ENCODE peak calls at places on chromosomes 11 and 22, in six cellular contexts. T is GM12878, S is HepG2, K is HCT116, V is upper lobe of left lung, X is A549. R is an unnamed sample. For H3K4me1, the result is how much of the 10 kb centered on the place peaks cover.

GRCh38 chr11:66652651-66653050 is 14.1 kb downstream of the RBM4 start:
- ATAC-seq in T (no peak), S (peak), K (no peak), V (no peak), X (peak), R (no peak)

GRCh38 chr22:37030560-37031281 is 11.2 kb downstream of the MPST start:
- ATAC-seq in T (peak), S (no peak), K (peak), V (no peak), X (no peak), R (no peak)

GRCh38 chr11:97349201-97349600 is 959.4 kb downstream of the JRKL start:
- ATAC-seq in T (no peak), S (no peak), K (no peak), V (no peak), X (no peak), R (no peak)

GRCh38 chr11:132549571-132549970 is 982.7 kb downstream of the OPCML start:
- ATAC-seq in T (no peak), S (no peak), K (no peak), V (no peak), X (no peak), R (no peak)

GRCh38 chr22:40671796-40672360 is 7.4 kb upstream of the MCHR1 start:
- ATAC-seq in T (no peak), S (no peak), K (no peak), V (no peak), X (no peak), R (no peak)

GRCh38 chr11:76321820-76322524 is 59.0 kb downstream of the THAP12 start:
- ATAC-seq in T (no peak), S (no peak), K (no peak), V (no peak), X (no peak), R (no peak)

GRCh38 chr11:112735470-112735869 is 225.8 kb upstream of the NCAM1 start:
- ATAC-seq in T (peak), S (no peak), K (no peak), V (no peak), X (no peak), R (no peak)

GRCh38 chr11:35864131-35864530 is 79.7 kb upstream of the LDLRAD3 start:
- ATAC-seq in T (no peak), S (no peak), K (no peak), V (no peak), X (no peak), R (no peak)

GRCh38 chr11:304915-305833 is 2.4 kb upstream of the IFITM2 start:
- ATAC-seq in T (peak), S (no peak), K (peak), V (no peak), X (peak), R (peak)

GRCh38 chr11:86495341-86495740 is 120.7 kb downstream of the CCDC81 start:
- ATAC-seq in T (no peak), S (no peak), K (no peak), V (no peak), X (no peak), R (no peak)

GRCh38 chr11:67024966-67025365 is 2.0 kb downstream of the SYT12 start:
- ATAC-seq in T (no peak), S (no peak), K (no peak), V (no peak), X (no peak), R (no peak)

GRCh38 chr11:88315981-88316441 is 21.5 kb downstream of the CTSC start:
- ATAC-seq in T (no peak), S (no peak), K (no peak), V (no peak), X (no peak), R (no peak)

GRCh38 chr11:124935548-124936514 is at the start of gene HEPACAM:
- ATAC-seq in T (no peak), S (peak), K (no peak), V (no peak), X (no peak), R (no peak)

GRCh38 chr22:35205956-35206355 is 51.3 kb upstream of the HMGXB4 start:
- ATAC-seq in T (no peak), S (no peak), K (no peak), V (no peak), X (peak), R (no peak)

GRCh38 chr11:30545507-30545906 is 40.6 kb downstream of the MPPED2 start:
- ATAC-seq in T (no peak), S (peak), K (no peak), V (peak), X (no peak), R (no peak)

GRCh38 chr11:30553521-30554110 is 32.5 kb downstream of the MPPED2 start:
- ATAC-seq in T (no peak), S (no peak), K (no peak), V (no peak), X (no peak), R (no peak)

GRCh38 chr11:30546334-30546733 is 39.8 kb downstream of the MPPED2 start:
- ATAC-seq in T (no peak), S (no peak), K (no peak), V (no peak), X (no peak), R (no peak)

GRCh38 chr11:30552839-30553238 is 33.3 kb downstream of the MPPED2 start:
- ATAC-seq in T (no peak), S (no peak), K (no peak), V (no peak), X (no peak), R (no peak)

GRCh38 chr11:30549565-30549964 is 36.6 kb downstream of the MPPED2 start:
- ATAC-seq in T (no peak), S (no peak), K (no peak), V (no peak), X (no peak), R (no peak)
- H3K4me1 ChIP-seq in T (under half), S (under half), K (under half), V (under half), X (under half), R (under half)

GRCh38 chr11:12270817-12271216 is 106.6 kb upstream of the PARVA start:
- ATAC-seq in T (no peak), S (no peak), K (no peak), V (no peak), X (no peak), R (no peak)
- H3K4me3 ChIP-seq in T (no peak), S (no peak), K (no peak), V (no peak), X (no peak), R (no peak)

DNA sequence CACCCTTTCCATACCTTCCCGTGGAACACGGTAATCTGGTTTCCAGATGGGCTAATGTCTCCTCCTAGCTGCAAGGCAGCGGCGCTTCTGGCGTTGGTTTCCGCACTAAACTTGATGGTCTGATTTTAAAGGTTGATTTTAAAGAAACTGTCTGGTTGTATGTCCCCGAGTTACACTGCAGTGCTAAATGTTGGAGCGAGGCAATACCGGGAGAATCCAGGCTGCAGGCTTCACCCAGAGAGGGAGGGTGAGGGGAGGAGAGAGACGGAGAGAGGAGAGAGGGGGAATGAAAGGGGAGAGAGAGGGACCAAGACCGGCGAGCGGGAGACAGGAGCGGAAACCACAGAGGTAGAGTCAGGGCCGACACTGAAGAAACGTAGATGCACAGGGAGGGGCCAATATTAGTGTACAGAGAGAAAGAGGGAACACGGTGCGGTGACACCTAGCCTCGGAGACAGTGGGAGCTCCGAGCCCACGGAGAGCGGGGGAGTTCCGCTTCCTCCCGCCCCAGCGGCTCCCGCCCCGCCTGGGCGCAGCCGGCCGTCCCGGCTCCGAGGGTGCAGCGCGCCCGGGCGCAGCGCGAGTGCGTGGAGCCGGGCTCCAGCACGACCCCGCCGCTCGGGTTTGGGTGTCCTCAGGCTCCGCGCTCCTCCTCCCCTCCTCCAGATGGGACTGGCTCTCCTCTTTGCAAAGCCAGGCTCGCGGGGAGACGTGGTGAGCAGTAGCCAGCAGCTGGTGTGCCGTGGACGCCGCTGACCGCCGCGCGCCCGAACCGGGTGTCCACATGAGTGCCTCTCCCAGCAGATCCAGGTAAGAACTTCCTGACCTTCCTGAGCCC is 71.9 kb upstream of the GRAMD1B start:
- ATAC-seq in T (peak), S (no peak), K (no peak), V (no peak), X (peak), R (no peak)
- TF ChIP-seq POLR2A in T (peak), S (no peak), K (no peak), V (no peak), X (no peak), R (no peak)

GRCh38 chr11:119322360-119322739 is 5.4 kb upstream of the MCAM start:
- ATAC-seq in T (no peak), S (no peak), K (no peak), V (no peak), X (peak), R (no peak)

GRCh38 chr11:119322921-119323531 is 6.1 kb upstream of the MCAM start:
- ATAC-seq in T (no peak), S (no peak), K (no peak), V (no peak), X (no peak), R (no peak)

GRCh38 chr11:119319136-119319701 is 2.3 kb upstream of the MCAM start:
- ATAC-seq in T (no peak), S (peak), K (no peak), V (no peak), X (no peak), R (no peak)

GRCh38 chr11:119319702-119320592 is 3.0 kb upstream of the MCAM start:
- ATAC-seq in T (no peak), S (no peak), K (no peak), V (no peak), X (no peak), R (no peak)

GRCh38 chr11:119320593-119321524 is 3.9 kb upstream of the MCAM start:
- ATAC-seq in T (peak), S (no peak), K (no peak), V (peak), X (peak), R (peak)
- H3K4me1 ChIP-seq in T (under half), S (half or more), K (under half), V (half or more), X (under half), R (half or more)

DNA sequence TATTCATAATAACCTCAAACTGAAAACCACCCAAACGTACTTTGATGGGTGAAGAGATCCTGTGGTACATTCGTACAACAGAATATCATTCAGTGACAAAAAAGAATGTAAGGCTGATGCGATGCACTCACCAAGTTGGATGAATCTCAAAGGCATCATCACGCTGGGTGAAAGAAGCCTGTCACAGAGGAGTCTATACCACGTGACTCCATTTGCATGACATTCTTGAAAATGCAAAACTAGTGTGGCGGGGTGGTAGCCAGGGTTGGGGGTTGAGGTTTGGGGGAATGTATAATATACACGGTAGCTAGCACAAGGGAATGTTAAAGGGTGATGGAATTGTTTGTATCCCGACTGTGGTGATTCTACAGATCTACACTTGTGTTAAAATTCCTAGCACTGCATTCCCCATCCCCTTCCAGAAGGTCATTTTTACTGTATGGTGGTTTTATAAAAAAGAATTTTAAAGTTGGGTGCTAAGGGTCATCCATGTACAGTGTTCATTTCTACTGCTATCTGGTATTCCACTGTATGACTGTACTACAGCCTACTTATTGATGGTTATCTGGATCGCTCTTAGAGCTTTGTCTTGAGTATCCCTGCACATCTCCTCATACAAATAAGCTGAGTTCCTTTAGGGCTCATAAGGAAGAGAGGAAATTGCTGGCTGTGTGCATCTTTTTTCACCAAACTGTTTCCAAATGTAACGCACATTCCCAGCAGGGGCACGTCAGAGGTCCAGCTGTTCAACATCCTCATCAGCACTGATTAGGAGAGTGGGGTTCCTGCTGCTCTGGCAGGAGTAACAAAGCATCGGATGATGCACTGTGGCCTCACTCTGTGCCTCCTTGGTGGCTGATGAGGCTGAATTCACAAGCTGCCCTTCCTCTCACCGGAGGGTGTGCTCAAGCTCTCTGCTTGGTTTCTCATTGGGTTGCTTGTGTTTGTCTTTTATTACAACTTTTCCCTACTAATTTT is 35.2 kb upstream of the SLC25A1 start:
- ATAC-seq in T (no peak), S (no peak), K (no peak), V (no peak), X (no peak), R (no peak)
- H3K4me3 ChIP-seq in T (no peak), S (no peak), K (no peak), V (no peak), X (no peak), R (no peak)

GRCh38 chr11:65577756-65578109 is 1.9 kb downstream of the EHBP1L1 start:
- ATAC-seq in T (no peak), S (no peak), K (no peak), V (no peak), X (peak), R (no peak)
- TF ChIP-seq POLR2A in T (no peak), S (no peak), K (no peak), V (no peak), X (no peak), R (no peak)

GRCh38 chr22:24433001-24433867 is 5.8 kb downstream of the ADORA2A start:
- ATAC-seq in T (no peak), S (no peak), K (no peak), V (no peak), X (no peak), R (no peak)

GRCh38 chr22:24433868-24434471 is 6.6 kb downstream of the ADORA2A start:
- ATAC-seq in T (peak), S (no peak), K (no peak), V (peak), X (no peak), R (peak)

GRCh38 chr22:24435323-24435645 is 7.9 kb downstream of the ADORA2A start:
- ATAC-seq in T (no peak), S (no peak), K (no peak), V (no peak), X (no peak), R (no peak)

GRCh38 chr22:24435861-24436351 is 8.5 kb downstream of the ADORA2A start:
- ATAC-seq in T (no peak), S (no peak), K (no peak), V (no peak), X (no peak), R (no peak)

DNA sequence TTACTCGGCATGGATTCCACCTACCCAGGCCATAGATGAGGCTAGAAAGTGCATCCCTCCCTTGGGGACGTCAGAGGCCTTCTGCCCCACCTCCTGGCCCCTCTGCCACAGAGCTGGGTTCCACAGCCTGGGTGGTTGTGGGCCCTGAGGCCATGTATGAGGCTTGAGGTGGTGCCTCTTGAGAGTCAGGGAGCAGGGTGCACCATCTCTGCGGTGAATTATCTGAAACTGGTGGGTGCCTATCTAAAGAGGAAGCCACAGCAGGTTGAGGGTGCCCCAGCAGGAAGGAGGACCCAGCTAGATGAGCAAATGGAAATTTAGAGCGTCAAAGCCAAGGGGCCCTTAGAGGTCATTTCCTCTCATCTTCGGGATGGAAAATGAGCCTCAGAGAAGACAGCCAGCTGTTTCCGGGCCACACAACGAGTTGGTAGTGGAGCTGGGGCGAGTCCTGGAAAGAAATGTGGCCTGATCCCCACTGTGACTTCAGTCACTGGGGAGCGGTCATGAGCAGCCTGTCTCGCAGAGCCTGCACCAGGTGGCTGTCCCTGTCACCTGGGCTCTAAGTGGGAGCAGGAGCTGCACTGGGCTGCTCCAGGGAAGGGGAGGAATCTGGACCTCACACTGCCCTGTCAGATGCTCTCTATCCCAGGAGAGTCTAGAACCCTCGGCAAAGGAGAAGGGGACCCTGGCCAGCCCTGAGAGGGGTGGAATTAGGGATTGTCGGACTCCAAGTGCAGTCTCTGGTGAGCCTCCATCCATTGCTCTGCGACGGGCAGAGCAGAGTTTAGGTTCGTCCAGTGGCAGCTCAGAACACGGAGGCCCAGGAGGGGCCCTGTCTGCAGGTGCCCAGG is 7.3 kb downstream of the ADORA2A start:
- ATAC-seq in T (peak), S (no peak), K (no peak), V (peak), X (no peak), R (peak)
- H3K4me1 ChIP-seq in T (half or more), S (under half), K (under half), V (half or more), X (under half), R (under half)

GRCh38 chr11:79084382-79084781 is 356.4 kb downstream of the TENM4 start:
- ATAC-seq in T (no peak), S (no peak), K (no peak), V (no peak), X (no peak), R (no peak)
- H3K4me3 ChIP-seq in T (no peak), S (no peak), K (no peak), V (no peak), X (no peak), R (no peak)

GRCh38 chr11:117081908-117082307 is 16.3 kb downstream of the SIK3 start:
- ATAC-seq in T (no peak), S (no peak), K (peak), V (no peak), X (no peak), R (no peak)

GRCh38 chr11:117083011-117083940 is 15.0 kb downstream of the SIK3 start:
- ATAC-seq in T (no peak), S (no peak), K (no peak), V (no peak), X (no peak), R (peak)

GRCh38 chr11:117087446-117087845 is 10.8 kb downstream of the SIK3 start:
- ATAC-seq in T (peak), S (no peak), K (no peak), V (no peak), X (peak), R (no peak)

GRCh38 chr11:117080370-117080769 is 17.9 kb downstream of the SIK3 start:
- ATAC-seq in T (no peak), S (no peak), K (no peak), V (no peak), X (no peak), R (no peak)

DNA sequence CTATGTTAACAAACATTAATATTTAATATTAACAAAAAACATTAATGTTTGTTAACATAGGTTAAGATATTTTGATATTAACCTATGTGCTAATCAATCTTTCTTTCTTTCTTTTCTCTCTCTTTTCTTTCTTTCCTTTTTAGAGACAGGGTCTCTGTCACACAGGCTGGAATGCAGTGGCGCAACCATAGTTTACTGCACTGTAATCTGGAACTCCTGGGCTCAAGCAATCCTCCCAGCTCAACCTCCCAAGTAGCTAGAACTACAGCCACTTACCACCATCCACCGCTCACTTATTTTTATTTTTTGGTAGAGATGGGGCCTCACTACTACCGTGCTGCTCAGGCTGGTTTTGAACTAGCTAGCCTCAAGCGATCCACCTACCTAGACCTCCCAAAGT is 13.2 kb downstream of the SIK3 start:
- ATAC-seq in T (no peak), S (peak), K (no peak), V (no peak), X (peak), R (no peak)
- TF ChIP-seq POLR2A in T (no peak), S (no peak), K (no peak), V (no peak), X (no peak), R (no peak)